ENCODE peak calls at places on chromosome 2, in five cellular contexts. I, Y, A, G and R are unnamed samples.
A peak's percentile ranks its signal among the peaks of the same experiment; 100 is the strongest.

GRCh38 chr2:55162284-55163006 is 69.6 kb downstream of the CLHC1 start:
- DNase-seq in I (no peak), Y (no peak), A (no peak), G (no peak), R (no peak)

GRCh38 chr2:238389985-238390682 is 36.6 kb upstream of the ASB1 start:
- DNase-seq in I (peak; percentile 23), Y (no peak), A (peak; percentile 49), G (no peak), R (no peak)

GRCh38 chr2:146986161-146986560 is 858.7 kb upstream of the ACVR2A start:
- DNase-seq in I (no peak), Y (no peak), A (no peak), G (peak; percentile 22), R (no peak)

GRCh38 chr2:39851691-39852110 is 72.6 kb upstream of the THUMPD2 start:
- DNase-seq in I (peak; percentile 63), Y (no peak), A (no peak), G (peak; percentile 57), R (no peak)

GRCh38 chr2:187890690-187891089 is 336.5 kb upstream of the TFPI start:
- DNase-seq in I (no peak), Y (no peak), A (no peak), G (peak; percentile 6), R (no peak)

GRCh38 chr2:128531856-128532255 is 213.2 kb upstream of the HS6ST1 start:
- DNase-seq in I (no peak), Y (no peak), A (no peak), G (no peak), R (no peak)

GRCh38 chr2:232341739-232342126 is 36.8 kb upstream of the ALPP start:
- DNase-seq in I (no peak), Y (no peak), A (no peak), G (no peak), R (no peak)

GRCh38 chr2:110104025-110104771 is 11.4 kb downstream of the MALL start:
- DNase-seq in I (no peak), Y (no peak), A (no peak), G (peak; percentile 41), R (no peak)

GRCh38 chr2:103289101-103289725 is 527.4 kb downstream of the TMEM182 start:
- DNase-seq in I (no peak), Y (no peak), A (no peak), G (no peak), R (no peak)

GRCh38 chr2:183740241-183740640 is 616.0 kb downstream of the NUP35 start:
- DNase-seq in I (no peak), Y (no peak), A (no peak), G (no peak), R (peak; percentile 40)

GRCh38 chr2:13332060-13332459 is 615.3 kb downstream of the TRIB2 start:
- DNase-seq in I (no peak), Y (no peak), A (no peak), G (no peak), R (no peak)

GRCh38 chr2:85537600-85538506 is 1.1 kb upstream of the MAT2A start:
- DNase-seq in I (no peak), Y (peak; percentile 33), A (peak; percentile 64), G (no peak), R (peak; percentile 12)

GRCh38 chr2:196315388-196316049 is 144.1 kb upstream of the STK17B start:
- DNase-seq in I (peak; percentile 49), Y (no peak), A (no peak), G (peak; percentile 46), R (no peak)

GRCh38 chr2:84946204-84947009 is 24.6 kb upstream of the KCMF1 start:
- DNase-seq in I (peak; percentile 91), Y (peak; percentile 44), A (no peak), G (peak; percentile 74), R (peak; percentile 71)

GRCh38 chr2:179422037-179422643 is 157.5 kb upstream of the SESTD1 start:
- DNase-seq in I (peak; percentile 77), Y (peak; percentile 19), A (peak; percentile 87), G (peak; percentile 75), R (peak; percentile 71)

GRCh38 chr2:30915485-30915884 is 108.2 kb upstream of the CAPN13 start:
- DNase-seq in I (peak; percentile 0), Y (no peak), A (no peak), G (no peak), R (peak; percentile 12)

GRCh38 chr2:45978302-45978859 is 318.8 kb upstream of the EPAS1 start:
- DNase-seq in I (no peak), Y (no peak), A (no peak), G (no peak), R (no peak)

GRCh38 chr2:233353769-233354499 is at the start of gene DGKD:
- DNase-seq in I (no peak), Y (peak; percentile 74), A (peak; percentile 32), G (peak; percentile 42), R (no peak)

GRCh38 chr2:27583390-27583915 is 611 bp downstream of the ZNF512 start:
- DNase-seq in I (peak; percentile 24), Y (no peak), A (no peak), G (peak; percentile 19), R (no peak)

GRCh38 chr2:221753401-221753800 is 181.3 kb upstream of the EPHA4 start:
- DNase-seq in I (no peak), Y (no peak), A (no peak), G (no peak), R (no peak)

GRCh38 chr2:168848220-168848619 is 42.0 kb downstream of the SPC25 start:
- DNase-seq in I (no peak), Y (no peak), A (no peak), G (no peak), R (no peak)